ENCODE peak calls at places on chromosome 16, in seven cellular contexts. C is EL; V is lung; L is left cardiac atrium; I is breast epithelium; D is stimulated activated CD8-positive, alpha-beta memory T cell treated with anti-CD3 and anti-CD28 coated beads, Interleukin-12 subunit alpha, Interleukin-12 subunit beta, amount 100 ng/mL, for 4 hours; J is kidney glomerular epithelial cell. M is an unnamed sample.

GRCh38 chr16:3879258-3879886 is 1.1 kb downstream of the CREBBP start:
- DNase-seq in J (no peak), C (no peak), L (no peak), D (no peak), I (no peak), V (no peak), M (peak; percentile 80)

GRCh38 chr16:71885261-71885650 is 1.3 kb upstream of the ZNF821 start:
- DNase-seq in C (no peak), I (no peak), L (no peak), V (no peak), J (no peak), D (no peak), M (no peak)

GRCh38 chr16:56849690-56850680 is 15.0 kb upstream of the SLC12A3 start:
- DNase-seq in C (no peak), I (peak; percentile 38), D (no peak), L (no peak), J (peak; percentile 70), V (no peak), M (peak; percentile 40)

GRCh38 chr16:70685061-70685937 is 554 bp downstream of the MTSS2 start:
- DNase-seq in C (no peak), I (no peak), J (no peak), L (no peak), D (no peak), V (no peak), M (no peak)

GRCh38 chr16:57143125-57143965 is 42.5 kb downstream of the PSME3IP1 start:
- DNase-seq in L (no peak), J (no peak), V (no peak), I (no peak), C (no peak), D (no peak), M (no peak)

GRCh38 chr16:2043980-2044451 is 3.6 kb downstream of the NTHL1 start:
- DNase-seq in I (no peak), J (no peak), D (no peak), C (no peak), L (peak; percentile 77), V (peak; percentile 64), M (peak; percentile 70)

GRCh38 chr16:64925166-64925565 is 196.7 kb downstream of the CDH11 start:
- DNase-seq in C (no peak), V (no peak), D (no peak), J (no peak), L (no peak), I (no peak), M (no peak)

GRCh38 chr16:67942200-67942509 is 1.8 kb downstream of the LCAT start:
- DNase-seq in L (no peak), V (no peak), J (peak; percentile 11), C (peak; percentile 48), I (no peak), D (no peak), M (no peak)

GRCh38 chr16:88539652-88540345 is 30.4 kb upstream of the ZC3H18 start:
- DNase-seq in D (no peak), L (no peak), I (no peak), V (no peak), C (no peak), J (no peak), M (no peak)

GRCh38 chr16:70715113-70715711 is 29.4 kb upstream of the MTSS2 start:
- DNase-seq in I (peak; percentile 84), J (peak; percentile 92), D (no peak), L (peak; percentile 90), C (peak; percentile 100), V (peak; percentile 61), M (no peak)